ENCODE peak calls at places on chromosomes 12 and 14, in ten cellular contexts. I is MM.1S; M is tibial nerve; O is neuronal stem cell; L is tibial artery; Z is effector memory CD4-positive, alpha-beta T cell; N is left ventricle myocardium inferior; E is mesenchymal stem cell; T is SK-N-SH; R is PC-3. Y is an unnamed sample. For H3K4me1, the result is how much of the 10 kb centered on the place peaks cover.

GRCh38 chr12:2376855-2377657 is 324.3 kb downstream of the CACNA1C start:
- DNase-seq in I (no peak), M (no peak), O (peak), L (peak), Z (no peak), N (no peak), E (no peak), T (no peak), R (no peak), Y (peak)

GRCh38 chr14:102993523-102993922 is 63.8 kb downstream of the CDC42BPB start:
- DNase-seq in I (no peak), M (no peak), O (no peak), L (no peak), Z (no peak), N (no peak), E (peak), T (no peak), R (peak), Y (no peak)

GRCh38 chr12:92363295-92364146 is 217.9 kb upstream of the BTG1 start:
- DNase-seq in I (peak), M (peak), O (no peak), L (no peak), Z (peak), N (peak), E (peak), T (peak), R (no peak), Y (peak)

GRCh38 chr14:60161176-60162107 is 3.8 kb downstream of the DHRS7 start:
- DNase-seq in I (no peak), M (peak), O (no peak), L (no peak), Z (no peak), N (no peak), E (peak), T (no peak), R (peak), Y (no peak)

GRCh38 chr12:115223322-115223721 is 539.3 kb upstream of the TBX3 start:
- DNase-seq in I (no peak), M (no peak), O (no peak), L (no peak), Z (no peak), N (no peak), E (peak), T (no peak), R (peak), Y (no peak)

GRCh38 chr12:121628536-121628935 is 2.2 kb downstream of the ORAI1 start:
- DNase-seq in I (no peak), M (no peak), O (no peak), L (no peak), Z (no peak), N (no peak), E (peak), T (peak), R (no peak), Y (no peak)

GRCh38 chr14:76727403-76727802 is 33.9 kb upstream of the VASH1 start:
- DNase-seq in I (no peak), M (no peak), O (no peak), L (no peak), Z (no peak), N (no peak), E (no peak), T (no peak), R (no peak), Y (no peak)

GRCh38 chr12:13275366-13275765 is 78.8 kb downstream of the EMP1 start:
- DNase-seq in I (no peak), M (no peak), O (no peak), L (no peak), Z (no peak), N (no peak), E (no peak), T (no peak), R (no peak), Y (no peak)

GRCh38 chr12:93243689-93244513 is 133.8 kb upstream of the NUDT4 start:
- DNase-seq in I (peak), M (peak), O (no peak), L (no peak), Z (no peak), N (no peak), E (peak), T (peak), R (peak), Y (no peak)

GRCh38 chr12:89355243-89356068 is 3.2 kb upstream of the DUSP6 start:
- DNase-seq in I (no peak), M (no peak), O (no peak), L (no peak), Z (no peak), N (no peak), E (peak), T (peak), R (no peak), Y (peak)

GRCh38 chr12:3032161-3032560 is 45.0 kb upstream of the TSPAN9 start:
- DNase-seq in I (no peak), M (no peak), O (no peak), L (no peak), Z (no peak), N (no peak), E (no peak), T (no peak), R (no peak), Y (no peak)

GRCh38 chr14:77730976-77731497 is 23.1 kb downstream of the SLIRP start:
- DNase-seq in I (no peak), M (no peak), O (no peak), L (no peak), Z (no peak), N (no peak), E (no peak), T (no peak), R (no peak), Y (no peak)

GRCh38 chr12:46788247-46788887 is 37.4 kb downstream of the SLC38A4 start:
- DNase-seq in I (peak), M (no peak), O (no peak), L (no peak), Z (no peak), N (no peak), E (peak), T (no peak), R (no peak), Y (no peak)

GRCh38 chr14:51783765-51784164 is 76.6 kb upstream of the GNG2 start:
- DNase-seq in I (no peak), M (no peak), O (no peak), L (no peak), Z (no peak), N (no peak), E (peak), T (no peak), R (peak), Y (no peak)

GRCh38 chr14:53979747-53980642 is 23.4 kb upstream of the BMP4 start:
- DNase-seq in I (no peak), M (peak), O (no peak), L (no peak), Z (no peak), N (peak), E (peak), T (no peak), R (no peak), Y (peak)

GRCh38 chr12:32273712-32274111 is 125.6 kb upstream of the FGD4 start:
- DNase-seq in I (peak), M (no peak), O (peak), L (no peak), Z (no peak), N (peak), E (no peak), T (no peak), R (no peak), Y (peak)

DNA sequence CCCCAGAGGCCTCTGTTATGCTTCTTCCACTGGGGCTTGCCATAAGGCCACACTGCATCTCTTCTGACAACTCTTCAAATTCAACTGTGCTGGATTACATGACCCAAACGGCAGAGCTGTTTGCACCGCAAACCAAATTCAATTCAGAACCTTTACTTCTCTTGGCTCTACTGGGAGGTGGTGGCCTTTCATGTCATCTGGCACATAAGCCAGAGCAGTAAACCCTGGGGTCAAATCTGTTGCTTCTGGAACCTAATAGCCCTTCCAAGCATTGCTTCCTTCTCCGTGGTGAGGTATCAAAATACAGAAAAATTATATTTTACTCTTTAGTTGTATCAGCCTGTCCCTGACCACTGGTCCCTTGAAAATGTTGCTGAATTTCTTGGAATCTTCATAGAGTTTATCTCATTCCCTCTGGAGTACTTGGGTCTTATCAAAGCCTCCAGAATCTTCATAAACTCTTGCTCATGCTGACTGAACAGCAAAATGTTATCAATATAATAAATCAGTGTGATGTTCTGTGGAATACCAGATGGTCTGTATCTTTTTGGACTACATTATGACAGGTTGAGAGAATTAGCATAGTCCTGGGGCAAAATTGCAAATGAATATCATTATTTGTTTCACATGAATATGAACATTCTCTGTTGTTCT is 79.5 kb upstream of the DCN start:
- DNase-seq in I (no peak), M (no peak), O (no peak), L (no peak), Z (no peak), N (no peak), E (no peak), T (no peak), R (no peak), Y (no peak)
- H3K4me1 ChIP-seq in I (under half), M (under half), O (under half), L (under half), Z (under half), N (under half), E (under half), T (under half), R (under half), Y (under half)

GRCh38 chr14:68404652-68405183 is 388.1 kb downstream of the ZFP36L1 start:
- DNase-seq in I (no peak), M (no peak), O (no peak), L (no peak), Z (no peak), N (no peak), E (no peak), T (no peak), R (no peak), Y (no peak)

GRCh38 chr14:68403794-68404522 is 388.9 kb downstream of the ZFP36L1 start:
- DNase-seq in I (no peak), M (no peak), O (no peak), L (no peak), Z (no peak), N (no peak), E (no peak), T (no peak), R (no peak), Y (no peak)

GRCh38 chr14:68402525-68403101 is 390.3 kb downstream of the ZFP36L1 start:
- DNase-seq in I (no peak), M (no peak), O (no peak), L (no peak), Z (no peak), N (no peak), E (no peak), T (no peak), R (no peak), Y (no peak)

GRCh38 chr14:68401855-68402254 is 391.0 kb downstream of the ZFP36L1 start:
- DNase-seq in I (peak), M (no peak), O (no peak), L (no peak), Z (no peak), N (no peak), E (peak), T (no peak), R (no peak), Y (no peak)

DNA sequence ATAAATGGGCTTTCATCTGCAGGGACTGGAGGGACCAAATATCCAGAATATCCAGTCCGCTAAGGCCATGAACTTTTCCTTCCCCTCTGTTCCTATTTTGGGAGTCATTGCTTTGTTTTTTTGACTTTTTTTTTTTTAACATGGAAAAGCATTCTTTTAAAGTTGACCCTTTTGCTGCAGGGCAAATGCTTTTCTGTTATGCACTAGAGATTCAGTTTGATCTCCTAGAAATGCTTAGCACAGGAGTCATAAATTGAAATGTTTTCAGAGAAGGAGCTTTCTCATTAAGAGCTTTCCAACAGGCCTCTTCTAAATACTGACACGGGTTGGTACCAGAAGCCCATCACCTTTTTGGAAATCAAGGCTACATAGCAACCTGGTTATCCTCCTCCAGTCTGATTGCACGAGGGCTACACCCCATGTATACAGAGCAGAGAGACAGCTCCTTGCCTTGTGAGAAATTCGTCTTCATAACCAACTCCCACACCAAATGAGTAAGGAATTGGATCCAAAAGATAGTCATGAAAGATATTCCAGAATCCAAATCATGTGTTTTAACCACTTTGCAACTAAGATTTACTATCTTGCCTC is 389.6 kb downstream of the ZFP36L1 start:
- DNase-seq in I (no peak), M (no peak), O (no peak), L (no peak), Z (no peak), N (no peak), E (no peak), T (no peak), R (no peak), Y (no peak)
- H3K27ac ChIP-seq in I (no peak), M (peak), O (no peak), L (peak), Z (peak), N (peak), E (no peak), T (peak), R (no peak), Y (no peak)

DNA sequence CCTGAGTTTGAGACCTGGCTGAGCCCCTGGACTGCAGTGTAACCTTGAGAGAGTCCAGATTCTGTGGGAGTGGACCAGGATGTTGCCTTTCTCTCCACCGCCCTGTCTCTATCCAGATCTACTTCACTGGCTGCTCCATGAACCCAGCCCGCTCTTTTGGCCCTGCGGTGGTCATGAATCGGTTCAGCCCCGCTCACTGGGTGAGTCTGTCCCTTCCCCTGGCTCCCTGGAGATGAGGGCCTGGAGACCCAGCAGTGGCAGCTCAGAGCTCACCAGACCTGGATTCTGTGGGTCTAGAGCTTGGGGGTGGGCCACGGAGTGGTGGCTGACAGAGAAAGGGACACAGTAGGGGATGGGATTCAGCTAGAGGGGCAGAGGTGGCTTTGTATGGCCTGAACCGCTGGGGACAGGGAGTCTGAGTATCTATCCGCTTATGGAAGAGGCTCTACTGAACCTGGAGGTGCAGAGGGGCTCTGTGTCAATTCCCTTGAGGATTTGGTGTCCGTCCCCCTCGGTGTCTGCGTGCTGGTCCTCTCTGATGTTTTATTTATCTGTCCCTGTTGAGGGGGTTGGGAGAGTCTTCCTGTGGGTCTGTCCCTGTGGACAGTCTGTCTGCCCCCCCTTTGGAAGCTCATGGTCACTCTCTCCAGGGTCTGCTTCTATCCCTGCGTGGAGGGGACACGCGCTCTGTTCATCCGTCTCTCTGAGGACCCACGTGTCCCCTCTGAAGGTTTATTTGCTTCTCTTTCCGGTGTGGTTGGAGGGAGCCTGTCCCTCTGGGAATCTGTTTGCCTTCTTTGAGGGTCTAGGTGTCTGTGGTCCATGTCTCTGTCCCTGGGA is 2.5 kb downstream of the AQP5 start:
- DNase-seq in I (no peak), M (no peak), O (no peak), L (no peak), Z (no peak), N (no peak), E (no peak), T (no peak), R (no peak), Y (no peak)
- H3K4me1 ChIP-seq in I (under half), M (under half), O (under half), L (under half), Z (under half), N (under half), E (under half), T (under half), R (under half), Y (under half)

DNA sequence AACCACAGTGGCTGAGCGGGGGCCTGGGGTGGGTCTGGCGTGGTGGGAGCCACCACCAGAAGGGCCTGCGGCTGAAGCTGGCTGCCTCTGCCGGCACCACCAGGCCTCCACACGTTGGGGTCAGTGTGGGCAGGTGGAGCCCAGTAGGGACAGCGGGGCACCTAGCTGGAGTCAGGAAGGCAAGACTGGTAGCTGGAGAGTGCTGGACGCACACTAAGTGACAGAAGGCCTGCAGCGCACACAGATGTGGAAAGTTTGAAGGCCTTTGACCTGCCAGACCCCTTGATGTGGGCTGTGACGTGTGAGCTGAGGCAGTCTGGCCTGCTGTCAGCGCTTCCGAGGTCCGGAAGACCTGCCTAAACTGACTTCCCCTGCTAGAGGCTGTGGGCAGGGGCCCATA is 26.3 kb downstream of the RIN3 start:
- DNase-seq in I (no peak), M (no peak), O (no peak), L (peak), Z (no peak), N (peak), E (peak), T (no peak), R (no peak), Y (no peak)
- H3K27ac ChIP-seq in I (no peak), M (peak), O (no peak), L (peak), Z (no peak), N (peak), E (peak), T (peak), R (peak), Y (no peak)

GRCh38 chr14:104967414-104968152 is 10.6 kb downstream of the AHNAK2 start:
- DNase-seq in I (no peak), M (no peak), O (no peak), L (peak), Z (no peak), N (peak), E (peak), T (peak), R (peak), Y (peak)
- H3K4me1 ChIP-seq in I (under half), M (half or more), O (under half), L (half or more), Z (under half), N (under half), E (half or more), T (under half), R (half or more), Y (under half)

GRCh38 chr12:62787023-62787422 is 147.9 kb downstream of the PPM1H start:
- DNase-seq in I (no peak), M (no peak), O (no peak), L (no peak), Z (no peak), N (no peak), E (no peak), T (no peak), R (no peak), Y (peak)
- H3K27ac ChIP-seq in I (no peak), M (peak), O (no peak), L (no peak), Z (no peak), N (peak), E (no peak), T (peak), R (peak), Y (no peak)